ENCODE peak calls at places on chromosome 15, in five cellular contexts. P is transverse colon, Z is mesenchymal stem cell, L is DND-41, V is SK-N-SH. M is an unnamed sample.
A peak's percentile ranks its signal among the peaks of the same experiment; 100 is the strongest.

GRCh38 chr15:81909229-81910087 is 136.4 kb downstream of the MEX3B start:
- DNase-seq in P (no peak), Z (no peak), L (peak; percentile 5), V (peak; percentile 58), M (no peak)

GRCh38 chr15:75170711-75171341 is 30.9 kb upstream of the C15orf39 start:
- DNase-seq in V (no peak), P (no peak), Z (peak; percentile 14), L (no peak), M (no peak)

GRCh38 chr15:70451861-70452653 is 311.3 kb downstream of the UACA start:
- DNase-seq in Z (no peak), V (no peak), L (peak; percentile 93), P (peak; percentile 47), M (no peak)

GRCh38 chr15:47741082-47741481 is 23.8 kb downstream of the SEMA6D start:
- DNase-seq in L (no peak), P (no peak), V (no peak), Z (no peak), M (no peak)

GRCh38 chr15:85621096-85621495 is 173.6 kb downstream of the KLHL25 start:
- DNase-seq in L (no peak), P (no peak), Z (no peak), V (no peak), M (no peak)

GRCh38 chr15:91469627-91470567 is 369.8 kb downstream of the SV2B start:
- DNase-seq in V (peak; percentile 14), L (peak; percentile 89), Z (no peak), P (peak; percentile 19), M (no peak)

GRCh38 chr15:66763186-66764066 is 61.4 kb downstream of the SMAD6 start:
- DNase-seq in P (peak; percentile 75), L (no peak), V (peak; percentile 55), Z (no peak), M (peak; percentile 96)

GRCh38 chr15:88257311-88257901 is 867 bp upstream of the NTRK3 start:
- DNase-seq in P (no peak), Z (peak; percentile 9), V (peak; percentile 55), L (no peak), M (peak; percentile 84)

GRCh38 chr15:48041454-48041853 is 79.3 kb upstream of the SLC24A5 start:
- DNase-seq in Z (no peak), L (no peak), V (no peak), P (no peak), M (no peak)

GRCh38 chr15:95501865-95502264 is 828.6 kb upstream of the NR2F2 start:
- DNase-seq in Z (no peak), L (no peak), V (no peak), P (no peak), M (no peak)

GRCh38 chr15:68114840-68115239 is 60.7 kb downstream of the PIAS1 start:
- DNase-seq in L (no peak), V (no peak), P (no peak), Z (no peak), M (no peak)

GRCh38 chr15:80958818-80959495 is 30.7 kb downstream of the MESD start:
- DNase-seq in V (no peak), Z (no peak), L (no peak), P (no peak), M (no peak)

DNA sequence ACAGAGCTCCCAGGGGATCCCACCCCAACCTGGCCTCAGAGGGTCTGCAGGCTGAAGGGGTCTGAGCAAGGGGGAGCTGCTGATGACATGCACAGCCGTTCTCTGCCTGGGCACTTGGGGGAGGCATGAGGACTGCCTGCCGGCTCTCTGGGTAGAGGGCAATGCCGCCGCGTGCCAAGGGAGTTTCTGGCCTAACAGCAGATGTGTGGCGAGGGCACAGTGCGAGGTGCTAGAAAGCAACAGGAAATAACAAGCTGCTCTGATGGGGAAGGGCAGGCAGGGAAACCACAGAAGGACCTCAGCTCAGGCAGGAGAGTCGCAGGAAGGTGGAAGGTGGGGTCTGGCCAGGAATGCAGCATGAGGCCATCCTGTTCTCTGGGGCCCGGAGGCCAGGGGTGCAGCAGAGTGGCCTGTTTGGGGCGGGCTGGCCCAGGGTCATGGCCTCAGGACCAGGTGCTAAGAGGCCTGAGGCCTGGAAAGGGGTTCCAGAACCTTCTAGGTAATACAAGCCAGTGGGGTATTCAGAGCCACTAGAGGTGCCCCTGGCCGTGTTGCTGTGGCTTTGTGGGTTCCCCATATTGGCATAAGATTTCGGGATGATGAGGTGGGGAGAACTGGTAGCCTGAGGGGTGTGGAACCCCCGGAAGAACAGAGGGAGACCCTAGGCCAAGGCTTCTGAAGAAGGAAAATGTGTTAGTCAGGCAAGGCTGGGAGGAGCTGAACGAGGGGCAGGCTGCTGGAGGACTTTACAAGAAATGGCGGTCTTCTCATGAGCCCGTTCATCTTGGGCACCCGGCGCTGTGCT is 41.2 kb downstream of the RGMA start:
- DNase-seq in L (peak; percentile 62), P (no peak), V (no peak), Z (no peak), M (no peak)
- H3K4me1 ChIP-seq in L (peaks cover 17% of the 10 kb centered on the region), P (no peaks in the 10 kb centered on the region), V (no peaks in the 10 kb centered on the region), Z (peaks cover 2% of the 10 kb centered on the region), M (no peaks in the 10 kb centered on the region)

GRCh38 chr15:64904189-64904588 is 7.5 kb upstream of the ANKDD1A start:
- DNase-seq in P (no peak), V (no peak), L (no peak), Z (no peak), M (peak; percentile 42)
- H3K4me3 ChIP-seq in P (no peak overlapping the region), V (no peak overlapping the region), L (no peak overlapping the region), Z (no peak overlapping the region), M (no peak overlapping the region)

GRCh38 chr15:56930663-56931313 is 12.3 kb downstream of the TCF12 start:
- DNase-seq in Z (no peak), P (no peak), L (peak; percentile 21), V (no peak), M (no peak)
- H3K4me1 ChIP-seq in Z (peaks cover 3% of the 10 kb centered on the region), P (peaks cover 62% of the 10 kb centered on the region), L (peaks cover 84% of the 10 kb centered on the region), V (peaks cover 2% of the 10 kb centered on the region), M (peaks cover 2% of the 10 kb centered on the region)

GRCh38 chr15:40941078-40941527 is 12.0 kb downstream of the DLL4 start:
- DNase-seq in V (no peak), Z (no peak), L (no peak), P (no peak), M (no peak)

GRCh38 chr15:40937762-40938529 is 8.8 kb downstream of the DLL4 start:
- DNase-seq in V (peak; percentile 75), Z (no peak), P (peak; percentile 39), L (no peak), M (no peak)

GRCh38 chr15:40941528-40942336 is 11.5 kb upstream of the CHAC1 start:
- DNase-seq in P (peak; percentile 85), L (peak; percentile 79), V (peak; percentile 97), Z (peak; percentile 89), M (peak; percentile 86)

GRCh38 chr15:40938530-40938870 is 9.4 kb downstream of the DLL4 start:
- DNase-seq in L (no peak), P (no peak), Z (no peak), V (no peak), M (no peak)

GRCh38 chr15:40939909-40940801 is 11.0 kb downstream of the DLL4 start:
- DNase-seq in L (no peak), V (no peak), Z (no peak), P (no peak), M (no peak)
- H3K4me3 ChIP-seq in L (no peak overlapping the region), V (no peak overlapping the region), Z (no peak overlapping the region), P (no peak overlapping the region), M (no peak overlapping the region)

GRCh38 chr15:73320619-73321180 is 48.1 kb downstream of the HCN4 start:
- DNase-seq in L (no peak), Z (no peak), P (no peak), V (no peak), M (no peak)
- H3K4me1 ChIP-seq in L (no peaks in the 10 kb centered on the region), Z (peaks cover 22% of the 10 kb centered on the region), P (no peaks in the 10 kb centered on the region), V (peaks cover 2% of the 10 kb centered on the region), M (no peaks in the 10 kb centered on the region)

GRCh38 chr15:31973197-31973596 is 57.1 kb upstream of the CHRNA7 start:
- DNase-seq in L (no peak), V (no peak), P (no peak), Z (no peak), M (no peak)

GRCh38 chr15:31974154-31974794 is 56.0 kb upstream of the CHRNA7 start:
- DNase-seq in Z (no peak), V (no peak), P (no peak), L (no peak), M (no peak)

GRCh38 chr15:31975446-31976229 is 54.7 kb upstream of the CHRNA7 start:
- DNase-seq in V (peak; percentile 79), L (no peak), P (peak; percentile 56), Z (no peak), M (no peak)

GRCh38 chr15:31977138-31977537 is 53.2 kb upstream of the CHRNA7 start:
- DNase-seq in V (no peak), Z (no peak), L (no peak), P (no peak), M (no peak)

DNA sequence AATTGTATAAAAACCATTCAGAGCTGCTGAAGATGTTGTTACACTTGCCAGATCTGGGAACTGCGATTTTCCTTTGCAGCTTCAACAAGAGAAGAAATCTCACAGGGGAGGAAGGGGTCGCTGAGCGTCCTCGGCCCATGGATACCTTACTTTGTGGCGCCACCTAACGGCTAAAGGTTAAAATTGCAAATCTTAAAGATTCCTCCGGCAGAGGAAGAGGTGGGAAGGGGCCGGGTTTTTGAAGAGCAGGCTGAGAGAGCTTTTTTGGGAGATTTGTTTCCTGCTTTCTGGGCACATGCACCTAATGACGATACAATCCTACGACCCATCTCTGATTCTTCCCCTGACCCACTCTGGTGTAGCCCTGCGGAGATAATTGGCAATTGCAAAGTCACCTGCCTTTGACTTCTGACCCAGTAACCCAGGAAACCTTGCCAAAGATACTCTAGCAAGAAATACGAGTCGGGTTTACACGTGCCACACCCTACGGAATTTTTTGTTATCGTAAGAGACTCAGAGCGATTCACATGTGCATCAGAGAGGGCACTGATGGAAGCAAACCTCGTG is 55.4 kb upstream of the CHRNA7 start:
- DNase-seq in Z (peak; percentile 3), P (peak; percentile 47), V (peak; percentile 77), L (peak; percentile 30), M (no peak)
- H3K4me3 ChIP-seq in Z (no peak overlapping the region), P (peak overlapping the region; percentile 24), V (peak overlapping the region; percentile 57), L (no peak overlapping the region), M (no peak overlapping the region)

GRCh38 chr15:64747578-64747977 is 27.8 kb downstream of the RBPMS2 start:
- DNase-seq in L (no peak), P (no peak), V (no peak), Z (no peak), M (no peak)
- H3K4me1 ChIP-seq in L (no peaks in the 10 kb centered on the region), P (peaks cover 3% of the 10 kb centered on the region), V (no peaks in the 10 kb centered on the region), Z (peaks cover 12% of the 10 kb centered on the region), M (no peaks in the 10 kb centered on the region)

DNA sequence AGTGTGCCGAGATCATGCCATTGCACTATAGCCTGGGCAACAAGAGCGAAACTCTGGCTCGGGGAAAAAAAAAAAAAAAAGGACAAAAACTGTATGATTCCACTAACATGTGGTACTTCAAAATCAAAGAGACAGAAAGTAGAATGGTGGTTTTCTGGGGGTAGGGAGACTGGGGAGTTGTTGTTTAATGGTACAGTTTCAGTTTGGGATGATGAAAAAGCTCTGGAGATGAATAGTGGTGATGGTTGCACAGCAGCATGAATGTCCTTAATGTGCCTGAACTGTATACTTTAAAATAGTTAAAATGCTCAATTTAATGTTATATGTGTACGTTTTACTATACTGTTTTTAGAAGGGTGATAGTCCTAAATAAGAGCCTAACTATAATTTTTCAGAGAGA is 27.4 kb downstream of the RAD51 start:
- DNase-seq in P (no peak), Z (no peak), L (no peak), V (no peak), M (no peak)
- H3K4me3 ChIP-seq in P (no peak overlapping the region), Z (no peak overlapping the region), L (no peak overlapping the region), V (no peak overlapping the region), M (no peak overlapping the region)